ENCODE peak calls at places on chromosome 7, in seven cellular contexts. One of them, this sample, is unnamed.

GRCh38 chr7:130921391-130922180 is 187.6 kb upstream of the KLF14 start:
- DNase-seq in pancreas: peak; percentile 37
- DNase-seq in uterus: no peak
- DNase-seq in cardiac fibroblast: peak; percentile 84
- DNase-seq in tibial artery: peak; percentile 67
- DNase-seq in PC-3: no peak
- DNase-seq in dorsolateral prefrontal cortex: peak; percentile 67
- DNase-seq in this sample: no peak

GRCh38 chr7:42093361-42093905 is 143.6 kb downstream of the GLI3 start:
- DNase-seq in pancreas: no peak
- DNase-seq in uterus: no peak
- DNase-seq in cardiac fibroblast: no peak
- DNase-seq in tibial artery: no peak
- DNase-seq in PC-3: peak; percentile 41
- DNase-seq in dorsolateral prefrontal cortex: no peak
- DNase-seq in this sample: no peak

GRCh38 chr7:44288811-44289340 is 36.5 kb downstream of the CAMK2B start:
- DNase-seq in pancreas: no peak
- DNase-seq in uterus: peak; percentile 9
- DNase-seq in cardiac fibroblast: no peak
- DNase-seq in tibial artery: peak; percentile 3
- DNase-seq in PC-3: no peak
- DNase-seq in dorsolateral prefrontal cortex: peak; percentile 39
- DNase-seq in this sample: no peak

GRCh38 chr7:44538798-44539668 is 2.1 kb downstream of the NPC1L1 start:
- DNase-seq in pancreas: no peak
- DNase-seq in uterus: no peak
- DNase-seq in cardiac fibroblast: no peak
- DNase-seq in tibial artery: no peak
- DNase-seq in PC-3: no peak
- DNase-seq in dorsolateral prefrontal cortex: no peak
- DNase-seq in this sample: no peak

GRCh38 chr7:92809397-92810241 is 26.8 kb downstream of the CDK6 start:
- DNase-seq in pancreas: peak; percentile 72
- DNase-seq in uterus: peak; percentile 29
- DNase-seq in cardiac fibroblast: peak; percentile 93
- DNase-seq in tibial artery: peak; percentile 44
- DNase-seq in PC-3: peak; percentile 89
- DNase-seq in dorsolateral prefrontal cortex: no peak
- DNase-seq in this sample: peak; percentile 47

GRCh38 chr7:157568071-157568784 is 231.4 kb downstream of the DNAJB6 start:
- DNase-seq in pancreas: no peak
- DNase-seq in uterus: no peak
- DNase-seq in cardiac fibroblast: no peak
- DNase-seq in tibial artery: no peak
- DNase-seq in PC-3: no peak
- DNase-seq in dorsolateral prefrontal cortex: no peak
- DNase-seq in this sample: no peak

GRCh38 chr7:57404343-57404966 is 45.5 kb upstream of the ZNF716 start:
- DNase-seq in pancreas: peak; percentile 58
- DNase-seq in uterus: peak; percentile 70
- DNase-seq in cardiac fibroblast: no peak
- DNase-seq in tibial artery: no peak
- DNase-seq in PC-3: peak; percentile 52
- DNase-seq in dorsolateral prefrontal cortex: no peak
- DNase-seq in this sample: no peak

GRCh38 chr7:105678811-105679495 is 97.7 kb upstream of the EFCAB10 start:
- DNase-seq in pancreas: peak; percentile 56
- DNase-seq in uterus: peak; percentile 73
- DNase-seq in cardiac fibroblast: peak; percentile 62
- DNase-seq in tibial artery: peak; percentile 90
- DNase-seq in PC-3: peak; percentile 72
- DNase-seq in dorsolateral prefrontal cortex: peak; percentile 58
- DNase-seq in this sample: no peak

GRCh38 chr7:712601-713457 is 13.7 kb upstream of the DNAAF5 start:
- DNase-seq in pancreas: no peak
- DNase-seq in uterus: no peak
- DNase-seq in cardiac fibroblast: no peak
- DNase-seq in tibial artery: no peak
- DNase-seq in PC-3: no peak
- DNase-seq in dorsolateral prefrontal cortex: no peak
- DNase-seq in this sample: peak; percentile 30

GRCh38 chr7:74503061-74503460 is 49.4 kb downstream of the GTF2IRD1 start:
- DNase-seq in pancreas: peak; percentile 75
- DNase-seq in uterus: no peak
- DNase-seq in cardiac fibroblast: no peak
- DNase-seq in tibial artery: no peak
- DNase-seq in PC-3: no peak
- DNase-seq in dorsolateral prefrontal cortex: no peak
- DNase-seq in this sample: no peak

GRCh38 chr7:98286701-98287485 is 5.4 kb downstream of the BRI3 start:
- DNase-seq in pancreas: no peak
- DNase-seq in uterus: no peak
- DNase-seq in cardiac fibroblast: no peak
- DNase-seq in tibial artery: no peak
- DNase-seq in PC-3: no peak
- DNase-seq in dorsolateral prefrontal cortex: no peak
- DNase-seq in this sample: no peak

GRCh38 chr7:148699024-148699771 is 495 bp downstream of the CUL1 start:
- DNase-seq in pancreas: peak; percentile 37
- DNase-seq in uterus: peak; percentile 60
- DNase-seq in cardiac fibroblast: peak; percentile 58
- DNase-seq in tibial artery: peak; percentile 58
- DNase-seq in PC-3: peak; percentile 45
- DNase-seq in dorsolateral prefrontal cortex: no peak
- DNase-seq in this sample: peak; percentile 85

GRCh38 chr7:47474937-47475879 is 106.7 kb downstream of the TNS3 start:
- DNase-seq in pancreas: peak; percentile 98
- DNase-seq in uterus: peak; percentile 83
- DNase-seq in cardiac fibroblast: peak; percentile 96
- DNase-seq in tibial artery: peak; percentile 92
- DNase-seq in PC-3: peak; percentile 96
- DNase-seq in dorsolateral prefrontal cortex: no peak
- DNase-seq in this sample: peak; percentile 84

GRCh38 chr7:107090452-107090851 is 45.9 kb downstream of the PRKAR2B start:
- DNase-seq in pancreas: no peak
- DNase-seq in uterus: no peak
- DNase-seq in cardiac fibroblast: no peak
- DNase-seq in tibial artery: no peak
- DNase-seq in PC-3: no peak
- DNase-seq in dorsolateral prefrontal cortex: no peak
- DNase-seq in this sample: no peak

GRCh38 chr7:99535667-99536066 is 16.2 kb downstream of the FAM200A start:
- DNase-seq in pancreas: no peak
- DNase-seq in uterus: no peak
- DNase-seq in cardiac fibroblast: no peak
- DNase-seq in tibial artery: no peak
- DNase-seq in PC-3: no peak
- DNase-seq in dorsolateral prefrontal cortex: no peak
- DNase-seq in this sample: no peak

GRCh38 chr7:102122026-102122425 is 164.6 kb upstream of the SH2B2 start:
- DNase-seq in pancreas: no peak
- DNase-seq in uterus: no peak
- DNase-seq in cardiac fibroblast: peak; percentile 70
- DNase-seq in tibial artery: no peak
- DNase-seq in PC-3: peak; percentile 46
- DNase-seq in dorsolateral prefrontal cortex: no peak
- DNase-seq in this sample: no peak

GRCh38 chr7:129437190-129437589 is 3.0 kb downstream of the STRIP2 start:
- DNase-seq in pancreas: no peak
- DNase-seq in uterus: no peak
- DNase-seq in cardiac fibroblast: no peak
- DNase-seq in tibial artery: no peak
- DNase-seq in PC-3: no peak
- DNase-seq in dorsolateral prefrontal cortex: no peak
- DNase-seq in this sample: no peak

GRCh38 chr7:140745654-140746053 is 49.1 kb downstream of the NDUFB2 start:
- DNase-seq in pancreas: no peak
- DNase-seq in uterus: no peak
- DNase-seq in cardiac fibroblast: no peak
- DNase-seq in tibial artery: no peak
- DNase-seq in PC-3: no peak
- DNase-seq in dorsolateral prefrontal cortex: no peak
- DNase-seq in this sample: no peak

GRCh38 chr7:155653773-155654172 is 9.3 kb downstream of the RBM33 start:
- DNase-seq in pancreas: no peak
- DNase-seq in uterus: no peak
- DNase-seq in cardiac fibroblast: peak; percentile 80
- DNase-seq in tibial artery: no peak
- DNase-seq in PC-3: no peak
- DNase-seq in dorsolateral prefrontal cortex: no peak
- DNase-seq in this sample: no peak
- H3K4me3 ChIP-seq in pancreas: no peak overlapping the region
- H3K4me3 ChIP-seq in uterus: no peak overlapping the region
- H3K4me3 ChIP-seq in cardiac fibroblast: no peak overlapping the region
- H3K4me3 ChIP-seq in tibial artery: no peak overlapping the region
- H3K4me3 ChIP-seq in PC-3: no peak overlapping the region
- H3K4me3 ChIP-seq in dorsolateral prefrontal cortex: no peak overlapping the region
- H3K4me3 ChIP-seq in this sample: no peak overlapping the region

GRCh38 chr7:142654398-142654797 is 94.9 kb upstream of the PRSS1 start:
- DNase-seq in pancreas: no peak
- DNase-seq in uterus: no peak
- DNase-seq in cardiac fibroblast: no peak
- DNase-seq in tibial artery: no peak
- DNase-seq in PC-3: peak; percentile 47
- DNase-seq in dorsolateral prefrontal cortex: no peak
- DNase-seq in this sample: no peak
- TF ChIP-seq CTCF in pancreas: no peak
- TF ChIP-seq CTCF in uterus: no peak
- TF ChIP-seq CTCF in cardiac fibroblast: peak; percentile 8
- TF ChIP-seq CTCF in tibial artery: no peak
- TF ChIP-seq CTCF in PC-3: peak; percentile 56
- TF ChIP-seq CTCF in dorsolateral prefrontal cortex: no peak
- TF ChIP-seq CTCF in this sample: no peak

GRCh38 chr7:117165656-117166055 is 157.2 kb downstream of the WNT2 start:
- DNase-seq in pancreas: no peak
- DNase-seq in uterus: no peak
- DNase-seq in cardiac fibroblast: no peak
- DNase-seq in tibial artery: peak; percentile 33
- DNase-seq in PC-3: no peak
- DNase-seq in dorsolateral prefrontal cortex: no peak
- DNase-seq in this sample: no peak
- H3K4me3 ChIP-seq in pancreas: no peak overlapping the region
- H3K4me3 ChIP-seq in uterus: no peak overlapping the region
- H3K4me3 ChIP-seq in cardiac fibroblast: no peak overlapping the region
- H3K4me3 ChIP-seq in tibial artery: no peak overlapping the region
- H3K4me3 ChIP-seq in PC-3: no peak overlapping the region
- H3K4me3 ChIP-seq in dorsolateral prefrontal cortex: no peak overlapping the region
- H3K4me3 ChIP-seq in this sample: no peak overlapping the region

DNA sequence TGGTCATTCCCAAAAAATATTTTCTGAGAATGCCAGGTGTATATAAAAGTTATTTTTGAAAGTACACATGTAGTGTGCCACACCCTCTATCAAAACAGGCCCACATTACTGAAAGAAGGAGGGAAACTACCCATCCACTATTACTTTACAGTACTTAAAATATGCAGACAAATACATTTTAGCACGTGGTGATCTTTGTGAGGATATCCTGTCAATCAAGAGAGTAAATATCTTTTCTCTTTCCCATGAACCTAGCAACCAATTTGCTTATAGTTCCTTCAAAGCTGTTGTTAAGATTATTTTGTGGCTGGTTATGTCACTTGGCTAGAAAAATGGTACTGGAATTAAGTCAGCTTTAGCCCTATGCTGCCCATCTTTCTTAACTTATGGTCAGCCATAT is 70.1 kb downstream of the AUTS2 start:
- DNase-seq in pancreas: no peak
- DNase-seq in uterus: no peak
- DNase-seq in cardiac fibroblast: no peak
- DNase-seq in tibial artery: no peak
- DNase-seq in PC-3: no peak
- DNase-seq in dorsolateral prefrontal cortex: no peak
- DNase-seq in this sample: no peak
- TF ChIP-seq CTCF in pancreas: no peak
- TF ChIP-seq CTCF in uterus: no peak
- TF ChIP-seq CTCF in cardiac fibroblast: no peak
- TF ChIP-seq CTCF in tibial artery: no peak
- TF ChIP-seq CTCF in PC-3: no peak
- TF ChIP-seq CTCF in dorsolateral prefrontal cortex: no peak
- TF ChIP-seq CTCF in this sample: no peak

GRCh38 chr7:2931034-2931415 is 86.9 kb upstream of the GNA12 start:
- DNase-seq in pancreas: no peak
- DNase-seq in uterus: no peak
- DNase-seq in cardiac fibroblast: no peak
- DNase-seq in tibial artery: no peak
- DNase-seq in PC-3: no peak
- DNase-seq in dorsolateral prefrontal cortex: no peak
- DNase-seq in this sample: no peak

GRCh38 chr7:2930310-2931033 is 86.4 kb upstream of the GNA12 start:
- DNase-seq in pancreas: no peak
- DNase-seq in uterus: no peak
- DNase-seq in cardiac fibroblast: no peak
- DNase-seq in tibial artery: peak; percentile 9
- DNase-seq in PC-3: no peak
- DNase-seq in dorsolateral prefrontal cortex: peak; percentile 28
- DNase-seq in this sample: peak; percentile 26

GRCh38 chr7:2928613-2929311 is 84.7 kb upstream of the GNA12 start:
- DNase-seq in pancreas: no peak
- DNase-seq in uterus: no peak
- DNase-seq in cardiac fibroblast: no peak
- DNase-seq in tibial artery: no peak
- DNase-seq in PC-3: no peak
- DNase-seq in dorsolateral prefrontal cortex: peak; percentile 46
- DNase-seq in this sample: peak; percentile 19

GRCh38 chr7:2928256-2928612 is 84.1 kb upstream of the GNA12 start:
- DNase-seq in pancreas: no peak
- DNase-seq in uterus: no peak
- DNase-seq in cardiac fibroblast: no peak
- DNase-seq in tibial artery: no peak
- DNase-seq in PC-3: no peak
- DNase-seq in dorsolateral prefrontal cortex: no peak
- DNase-seq in this sample: peak; percentile 21

DNA sequence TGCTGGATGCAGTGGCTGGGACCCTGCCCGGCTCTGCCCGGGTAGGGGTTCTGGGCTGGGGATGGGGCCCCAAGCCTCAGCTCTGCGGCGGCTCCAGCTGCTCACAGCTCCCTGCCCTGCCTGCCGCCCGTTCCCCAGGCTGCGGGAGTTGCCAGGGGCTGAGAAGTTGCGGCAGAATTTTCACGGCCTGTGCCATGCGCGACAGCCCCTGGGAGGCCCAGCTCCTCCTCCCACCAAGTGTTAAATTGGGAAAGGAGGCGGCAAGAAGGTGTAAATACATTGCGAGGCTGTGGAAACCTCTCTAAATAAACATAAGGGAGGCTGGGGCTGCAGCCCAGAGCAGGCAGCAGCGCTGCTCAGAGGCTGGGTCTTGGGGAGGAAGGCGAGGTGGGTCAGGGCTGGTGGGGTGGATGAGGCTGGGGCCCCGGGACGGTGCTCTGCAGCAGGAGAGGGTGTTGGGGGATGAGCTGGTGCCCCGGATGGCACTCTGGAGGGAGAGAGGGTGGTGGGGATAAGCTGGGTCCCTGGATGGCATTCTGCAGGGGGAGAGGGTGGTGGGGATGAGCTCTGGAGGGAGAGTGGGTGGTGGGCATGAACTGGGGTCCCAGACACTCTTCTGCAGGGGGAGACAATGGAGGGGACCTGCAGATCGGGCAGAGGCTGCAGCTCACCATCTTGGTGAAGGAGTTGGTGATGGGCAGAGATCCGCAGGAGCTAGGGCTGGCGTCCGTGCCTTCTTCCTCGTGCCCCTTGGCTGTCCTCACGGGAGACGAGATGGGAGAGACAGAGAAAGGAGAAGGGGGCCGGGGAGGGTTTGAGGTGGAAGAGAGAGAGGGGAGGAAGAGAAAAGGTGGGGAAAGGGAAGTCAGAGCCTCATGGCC is 85.5 kb upstream of the GNA12 start:
- DNase-seq in pancreas: no peak
- DNase-seq in uterus: no peak
- DNase-seq in cardiac fibroblast: no peak
- DNase-seq in tibial artery: no peak
- DNase-seq in PC-3: no peak
- DNase-seq in dorsolateral prefrontal cortex: peak; percentile 34
- DNase-seq in this sample: no peak
- H3K4me3 ChIP-seq in pancreas: no peak overlapping the region
- H3K4me3 ChIP-seq in uterus: no peak overlapping the region
- H3K4me3 ChIP-seq in cardiac fibroblast: no peak overlapping the region
- H3K4me3 ChIP-seq in tibial artery: no peak overlapping the region
- H3K4me3 ChIP-seq in PC-3: no peak overlapping the region
- H3K4me3 ChIP-seq in dorsolateral prefrontal cortex: no peak overlapping the region
- H3K4me3 ChIP-seq in this sample: no peak overlapping the region